ENCODE peak calls at places on chromosomes 5 and 9, in seven cellular contexts. W is NCI-H2029; A is fibroblast of lung; B is fibroblast of mammary gland; S is T-helper 1 cell; U is activated naive CD4-positive, alpha-beta T cell treated with anti-CD3 and anti-CD28 coated beads, Interleukin-2, amount 10 ng/mL, durations not matched to agents 7 days and 5 days; R is naive thymus-derived CD8-positive, alpha-beta T cell. C is an unnamed sample.
A peak's percentile ranks its signal among the peaks of the same experiment; 100 is the strongest.

GRCh38 chr5:166618555-166618954 is 1672.9 kb upstream of the WWC1 start:
- DNase-seq in W (no peak), A (no peak), B (no peak), S (no peak), U (no peak), R (no peak), C (no peak)

GRCh38 chr5:51392689-51393199 is 9.5 kb downstream of the ISL1 start:
- DNase-seq in W (no peak), A (no peak), B (no peak), S (no peak), U (no peak), R (no peak), C (no peak)

GRCh38 chr5:179453616-179454015 is 96.7 kb upstream of the RUFY1 start:
- DNase-seq in W (no peak), A (no peak), B (no peak), S (no peak), U (no peak), R (no peak), C (no peak)

GRCh38 chr9:76401580-76402354 is 7.5 kb upstream of the RFK start:
- DNase-seq in W (no peak), A (peak; percentile 15), B (peak; percentile 48), S (no peak), U (no peak), R (no peak), C (no peak)

GRCh38 chr9:109452761-109453160 is 45.3 kb downstream of the PTPN3 start:
- DNase-seq in W (no peak), A (peak; percentile 30), B (peak; percentile 35), S (no peak), U (no peak), R (no peak), C (no peak)

GRCh38 chr5:140628711-140629110 is 4.3 kb downstream of the CD14 start:
- DNase-seq in W (no peak), A (no peak), B (no peak), S (no peak), U (no peak), R (no peak), C (no peak)

GRCh38 chr5:177364159-177364962 is 6.6 kb downstream of the RGS14 start:
- DNase-seq in W (no peak), A (no peak), B (peak; percentile 41), S (no peak), U (no peak), R (no peak), C (no peak)

GRCh38 chr9:97710356-97711222 is 13.4 kb upstream of the XPA start:
- DNase-seq in W (peak; percentile 34), A (peak; percentile 76), B (peak; percentile 72), S (no peak), U (peak; percentile 63), R (no peak), C (peak; percentile 74)

GRCh38 chr5:2022436-2022835 is 139.7 kb upstream of the IRX4 start:
- DNase-seq in W (no peak), A (no peak), B (no peak), S (no peak), U (no peak), R (no peak), C (no peak)